ENCODE peak calls at places on chromosomes 11 and 22, in five cellular contexts. Q, K, Y, W and X are unnamed samples.
A peak's percentile ranks its signal among the peaks of the same experiment; 100 is the strongest.

GRCh38 chr22:27201741-27202140 is 544.4 kb downstream of the MIAT start:
- DNase-seq in Q (no peak), K (no peak), Y (no peak), W (no peak), X (no peak)

GRCh38 chr11:123570939-123571590 is 83.4 kb downstream of the SCN3B start:
- DNase-seq in Q (no peak), K (no peak), Y (no peak), W (no peak), X (no peak)

GRCh38 chr11:131691558-131692041 is 321.2 kb downstream of the NTM start:
- DNase-seq in Q (peak; percentile 58), K (peak; percentile 79), Y (no peak), W (no peak), X (no peak)

GRCh38 chr22:47090591-47091240 is 328.3 kb downstream of the TBC1D22A start:
- DNase-seq in Q (no peak), K (peak; percentile 59), Y (no peak), W (no peak), X (no peak)

GRCh38 chr22:21657361-21658118 is 8.3 kb upstream of the PPIL2 start:
- DNase-seq in Q (peak; percentile 97), K (peak; percentile 100), Y (no peak), W (peak; percentile 39), X (peak; percentile 99)

GRCh38 chr11:61888043-61888442 is 3.3 kb downstream of the FADS3 start:
- DNase-seq in Q (no peak), K (no peak), Y (no peak), W (no peak), X (no peak)

GRCh38 chr11:125229006-125229405 is 64.5 kb downstream of the PKNOX2 start:
- DNase-seq in Q (no peak), K (no peak), Y (no peak), W (no peak), X (no peak)

GRCh38 chr22:44181033-44181911 is 547 bp downstream of the PARVG start:
- DNase-seq in Q (peak; percentile 47), K (no peak), Y (no peak), W (no peak), X (no peak)

GRCh38 chr11:111819161-111820058 is 52.0 kb downstream of the ALG9 start:
- DNase-seq in Q (no peak), K (no peak), Y (no peak), W (no peak), X (no peak)

GRCh38 chr11:134579709-134580634 is 167.9 kb upstream of the B3GAT1 start:
- DNase-seq in Q (no peak), K (no peak), Y (no peak), W (no peak), X (no peak)

GRCh38 chr11:93541884-93542752 is 1.1 kb downstream of the SMCO4 start:
- DNase-seq in Q (peak; percentile 43), K (peak; percentile 62), Y (peak; percentile 41), W (no peak), X (peak; percentile 46)

GRCh38 chr11:71284525-71285092 is 32.2 kb upstream of the SHANK2 start:
- DNase-seq in Q (no peak), K (no peak), Y (no peak), W (no peak), X (no peak)

GRCh38 chr22:49447837-49448236 is 379.8 kb downstream of the BRD1 start:
- DNase-seq in Q (no peak), K (no peak), Y (no peak), W (no peak), X (no peak)

GRCh38 chr22:45684169-45684568 is 12.5 kb downstream of the ATXN10 start:
- DNase-seq in Q (no peak), K (no peak), Y (no peak), W (no peak), X (no peak)
- TF ChIP-seq TAF1 in Q (no peak), K (no peak), Y (no peak), W (no peak), X (no peak)

GRCh38 chr22:50548046-50548912 is 2.6 kb downstream of the KLHDC7B start:
- DNase-seq in Q (peak; percentile 81), K (no peak), Y (no peak), W (no peak), X (peak; percentile 77)

GRCh38 chr22:50548913-50549790 is 3.5 kb downstream of the KLHDC7B start:
- DNase-seq in Q (no peak), K (no peak), Y (no peak), W (no peak), X (peak; percentile 64)

GRCh38 chr22:50550395-50550794 is 4.7 kb downstream of the KLHDC7B start:
- DNase-seq in Q (no peak), K (no peak), Y (no peak), W (no peak), X (no peak)

GRCh38 chr22:50551160-50551752 is 5.6 kb downstream of the KLHDC7B start:
- DNase-seq in Q (no peak), K (no peak), Y (no peak), W (no peak), X (no peak)

GRCh38 chr22:50553310-50553709 is 7.6 kb downstream of the KLHDC7B start:
- DNase-seq in Q (no peak), K (no peak), Y (no peak), W (no peak), X (no peak)
- TF ChIP-seq POLR2AphosphoS5 in Q (no peak), K (no peak), Y (no peak), W (no peak), X (no peak)

GRCh38 chr11:65182258-65183170 is 786 bp downstream of the CAPN1 start:
- DNase-seq in Q (peak; percentile 42), K (peak; percentile 46), Y (no peak), W (no peak), X (no peak)

GRCh38 chr11:65183201-65183891 is 1.6 kb downstream of the CAPN1 start:
- DNase-seq in Q (no peak), K (no peak), Y (no peak), W (no peak), X (no peak)

GRCh38 chr11:65184146-65184545 is 2.4 kb downstream of the CAPN1 start:
- DNase-seq in Q (no peak), K (no peak), Y (no peak), W (no peak), X (no peak)

GRCh38 chr11:65180877-65181568 is 705 bp upstream of the CAPN1 start:
- DNase-seq in Q (peak; percentile 83), K (peak; percentile 83), Y (no peak), W (peak; percentile 19), X (peak; percentile 78)

DNA sequence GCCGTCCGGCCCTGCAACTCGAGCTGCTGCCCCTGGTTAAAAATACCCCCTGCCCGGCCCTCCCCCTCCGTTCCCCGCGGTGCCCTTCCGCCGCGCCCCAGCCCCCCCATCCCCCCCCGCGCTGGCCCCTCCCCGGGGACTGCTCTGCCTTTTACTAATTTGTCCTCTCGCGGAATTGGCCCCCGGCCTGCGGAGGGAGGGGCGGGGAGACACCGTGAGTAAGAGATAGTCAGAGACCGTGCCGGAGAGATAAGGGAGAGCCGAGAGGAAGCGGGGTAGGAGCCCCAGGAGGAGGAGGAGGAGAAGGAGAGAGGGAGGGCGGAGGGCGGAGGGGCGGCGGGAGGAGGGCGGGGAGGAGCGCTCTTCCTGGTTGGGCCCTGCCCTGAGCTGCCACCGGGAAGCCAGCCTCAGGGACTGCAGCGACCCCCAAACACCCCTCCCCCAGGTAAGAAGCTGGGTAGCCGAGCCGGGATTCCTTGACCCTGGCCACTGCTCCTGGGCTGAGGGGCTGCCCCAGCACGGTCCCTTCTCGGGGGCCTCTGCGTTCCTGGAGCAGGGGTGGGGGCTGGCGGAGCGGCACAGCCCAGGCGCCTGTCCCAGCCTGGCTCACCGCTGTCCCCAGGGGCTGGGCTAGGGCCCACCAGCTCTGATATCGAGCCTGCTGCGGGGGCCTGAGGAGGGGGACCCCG is at the start of gene CAPN1:
- DNase-seq in Q (peak; percentile 79), K (peak; percentile 91), Y (no peak), W (peak; percentile 49), X (peak; percentile 73)
- TF ChIP-seq POLR2A in Q (no peak), K (no peak), Y (no peak), W (peak; percentile 24), X (no peak)

GRCh38 chr22:23889620-23890019 is 4.6 kb upstream of the MIF start:
- DNase-seq in Q (no peak), K (no peak), Y (no peak), W (no peak), X (no peak)
- TF ChIP-seq TAF1 in Q (no peak), K (no peak), Y (no peak), W (no peak), X (no peak)

DNA sequence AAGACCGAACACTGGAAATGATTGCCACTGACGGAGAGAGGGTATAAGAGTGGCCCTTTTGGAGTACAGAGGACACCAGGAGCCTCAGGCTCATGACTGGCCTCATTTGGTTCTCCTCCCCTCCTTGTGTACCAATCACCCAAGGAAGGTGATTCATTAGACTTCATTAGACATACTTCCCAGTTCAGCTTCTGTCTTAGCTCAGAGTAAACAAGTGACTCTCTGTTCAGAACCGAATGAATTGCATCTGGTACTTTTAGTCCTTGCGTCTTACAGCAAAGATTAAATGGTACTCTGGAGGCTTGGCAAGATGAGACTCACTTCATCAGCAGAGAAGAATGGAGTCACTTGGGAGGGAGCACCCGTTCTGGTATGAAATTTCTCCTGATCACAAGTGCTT is 75.2 kb downstream of the ZNRF3 start:
- DNase-seq in Q (no peak), K (no peak), Y (no peak), W (no peak), X (no peak)
- TF ChIP-seq POLR2AphosphoS5 in Q (no peak), K (no peak), Y (no peak), W (no peak), X (no peak)

GRCh38 chr22:24507742-24508141 is 12.6 kb downstream of the UPB1 start:
- DNase-seq in Q (no peak), K (no peak), Y (peak; percentile 58), W (no peak), X (no peak)

GRCh38 chr22:24512043-24512442 is 16.9 kb downstream of the UPB1 start:
- DNase-seq in Q (no peak), K (no peak), Y (no peak), W (no peak), X (no peak)

GRCh38 chr22:24514241-24515024 is 19.3 kb downstream of the UPB1 start:
- DNase-seq in Q (no peak), K (no peak), Y (no peak), W (peak; percentile 68), X (no peak)

GRCh38 chr22:24513706-24514240 is 18.6 kb downstream of the UPB1 start:
- DNase-seq in Q (no peak), K (no peak), Y (no peak), W (no peak), X (no peak)

GRCh38 chr22:24510694-24511625 is 15.8 kb downstream of the UPB1 start:
- DNase-seq in Q (no peak), K (peak; percentile 18), Y (no peak), W (no peak), X (no peak)
- TF ChIP-seq POLR2A in Q (no peak), K (no peak), Y (no peak), W (no peak), X (no peak)

DNA sequence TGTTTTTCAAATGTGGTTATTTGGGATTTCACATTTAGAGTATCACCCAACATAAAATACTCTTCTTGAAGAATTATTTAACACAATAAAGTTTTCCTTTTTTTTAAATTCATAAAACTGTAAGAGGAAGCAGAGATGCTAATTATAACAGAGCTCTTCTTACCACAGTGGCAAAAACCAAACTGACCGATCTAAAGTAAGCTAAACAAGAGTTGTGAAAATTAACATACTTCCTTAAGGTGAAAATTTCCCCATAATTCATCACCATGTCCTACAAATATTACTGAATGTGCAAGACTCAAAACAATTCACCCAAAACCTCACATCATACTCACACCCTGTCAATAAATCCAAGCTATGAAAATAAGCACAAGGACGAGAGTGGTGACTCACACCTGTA is 38.6 kb downstream of the DENND5A start:
- DNase-seq in Q (no peak), K (no peak), Y (no peak), W (no peak), X (no peak)
- TF ChIP-seq TAF1 in Q (no peak), K (no peak), Y (no peak), W (no peak), X (no peak)